ENCODE peak calls at places on chromosome 21, in six cellular contexts. R is GM12878, S is SK-N-SH, M is H1, Q is K562, F is HL-60. G is an unnamed sample.

GRCh38 chr21:43911015-43911934 is 46.3 kb downstream of the AGPAT3 start:
- DNase-seq in R (no peak), S (no peak), M (no peak), Q (no peak), F (no peak), G (peak)

GRCh38 chr21:15943009-15943666 is 213.4 kb downstream of the USP25 start:
- DNase-seq in R (no peak), S (no peak), M (no peak), Q (no peak), F (no peak), G (peak)

GRCh38 chr21:28473530-28474225 is 519.0 kb downstream of the LTN1 start:
- DNase-seq in R (no peak), S (no peak), M (no peak), Q (no peak), F (no peak), G (no peak)

GRCh38 chr21:44294391-44295162 is 5.3 kb upstream of the PFKL start:
- DNase-seq in R (no peak), S (no peak), M (no peak), Q (no peak), F (no peak), G (no peak)

GRCh38 chr21:20661745-20662470 is 336.3 kb upstream of the NCAM2 start:
- DNase-seq in R (no peak), S (no peak), M (no peak), Q (peak), F (no peak), G (no peak)

GRCh38 chr21:45235488-45235887 is 52.2 kb downstream of the POFUT2 start:
- DNase-seq in R (no peak), S (no peak), M (no peak), Q (peak), F (no peak), G (no peak)

GRCh38 chr21:46500224-46500861 is 41.7 kb downstream of the DIP2A start:
- DNase-seq in R (no peak), S (no peak), M (no peak), Q (peak), F (no peak), G (peak)

GRCh38 chr21:33966324-33966949 is 50.8 kb upstream of the ATP5PO start:
- DNase-seq in R (no peak), S (no peak), M (peak), Q (peak), F (peak), G (no peak)

GRCh38 chr21:14916676-14917141 is 148.1 kb downstream of the NRIP1 start:
- DNase-seq in R (no peak), S (no peak), M (no peak), Q (no peak), F (no peak), G (no peak)

GRCh38 chr21:43854773-43855633 is 10.0 kb upstream of the AGPAT3 start:
- DNase-seq in R (peak), S (no peak), M (no peak), Q (peak), F (peak), G (no peak)

GRCh38 chr21:45948576-45949141 is 32.9 kb upstream of the COL6A1 start:
- DNase-seq in R (no peak), S (no peak), M (no peak), Q (peak), F (no peak), G (no peak)

GRCh38 chr21:27423906-27424595 is 457.2 kb upstream of the ADAMTS5 start:
- DNase-seq in R (no peak), S (no peak), M (no peak), Q (no peak), F (no peak), G (no peak)

GRCh38 chr21:14901482-14901958 is 163.3 kb downstream of the NRIP1 start:
- DNase-seq in R (no peak), S (no peak), M (no peak), Q (no peak), F (no peak), G (no peak)

GRCh38 chr21:14573244-14573643 is 27.1 kb upstream of the SAMSN1 start:
- DNase-seq in R (no peak), S (no peak), M (no peak), Q (no peak), F (no peak), G (no peak)

GRCh38 chr21:29025328-29025713 is 853 bp downstream of the USP16 start:
- DNase-seq in R (no peak), S (no peak), M (no peak), Q (peak), F (no peak), G (no peak)

GRCh38 chr21:15993951-15994350 is 264.2 kb downstream of the USP25 start:
- DNase-seq in R (no peak), S (no peak), M (no peak), Q (no peak), F (no peak), G (no peak)

GRCh38 chr21:15293251-15293650 is 228.5 kb upstream of the NRIP1 start:
- DNase-seq in R (no peak), S (no peak), M (no peak), Q (peak), F (no peak), G (peak)

GRCh38 chr21:44527983-44528633 is 11.9 kb downstream of the KRTAP10-1 start:
- DNase-seq in R (no peak), S (no peak), M (no peak), Q (no peak), F (no peak), G (no peak)

GRCh38 chr21:33025471-33026298 is at the start of gene OLIG2:
- DNase-seq in R (no peak), S (peak), M (peak), Q (no peak), F (peak), G (no peak)

GRCh38 chr21:41247561-41247968 is 69.0 kb upstream of the FAM3B start:
- DNase-seq in R (no peak), S (no peak), M (peak), Q (peak), F (no peak), G (peak)

GRCh38 chr21:26194811-26195251 is 24.3 kb upstream of the APP start:
- DNase-seq in R (no peak), S (no peak), M (no peak), Q (no peak), F (no peak), G (no peak)
- TF ChIP-seq GABPA in R (no peak), S (no peak), M (no peak), Q (no peak), F (no peak), G (no peak)

DNA sequence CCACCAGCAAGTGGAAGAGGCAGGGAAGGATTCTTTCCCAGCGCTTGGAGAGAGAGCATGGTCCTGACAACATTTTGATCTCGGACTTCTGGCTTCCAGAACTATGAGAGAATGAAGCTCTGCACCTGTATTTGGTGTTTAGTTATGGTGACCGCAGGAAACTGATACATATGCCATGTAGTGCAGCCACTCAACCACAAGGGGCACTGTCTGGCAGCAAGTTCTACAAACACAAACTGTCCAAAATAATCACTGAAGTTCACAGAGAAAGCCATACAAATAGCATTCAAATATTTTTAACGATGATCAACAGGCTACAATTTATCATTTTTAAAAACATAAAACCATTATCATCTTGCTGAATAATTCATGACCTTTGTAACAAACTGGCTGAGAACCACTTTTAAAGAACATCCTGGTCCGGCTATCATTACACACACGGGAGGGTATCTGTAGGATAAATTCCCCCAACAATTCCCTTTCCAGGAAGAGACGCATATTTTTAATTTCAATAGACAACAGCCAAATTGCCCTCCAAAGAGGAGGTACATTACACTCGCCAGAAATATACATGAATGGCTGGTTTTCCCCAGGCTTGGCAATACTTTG is 9.3 kb upstream of the CBR3 start:
- DNase-seq in R (no peak), S (peak), M (peak), Q (peak), F (peak), G (peak)
- TF ChIP-seq GABPA in R (no peak), S (no peak), M (no peak), Q (no peak), F (no peak), G (no peak)

GRCh38 chr21:30962013-30962412 is 76.3 kb downstream of the KRTAP19-8 start:
- DNase-seq in R (no peak), S (no peak), M (no peak), Q (no peak), F (no peak), G (no peak)
- TF ChIP-seq GABPA in R (no peak), S (no peak), M (no peak), Q (no peak), F (no peak), G (no peak)

GRCh38 chr21:19508442-19508841 is 1104.9 kb upstream of the TMPRSS15 start:
- DNase-seq in R (no peak), S (no peak), M (no peak), Q (no peak), F (no peak), G (no peak)

GRCh38 chr21:19508844-19509243 is 1105.3 kb upstream of the TMPRSS15 start:
- DNase-seq in R (no peak), S (no peak), M (no peak), Q (no peak), F (no peak), G (no peak)

GRCh38 chr21:19510057-19510456 is 1106.5 kb upstream of the TMPRSS15 start:
- DNase-seq in R (no peak), S (no peak), M (no peak), Q (no peak), F (no peak), G (no peak)

GRCh38 chr21:19510653-19511052 is 1107.1 kb upstream of the TMPRSS15 start:
- DNase-seq in R (no peak), S (no peak), M (no peak), Q (no peak), F (no peak), G (no peak)

DNA sequence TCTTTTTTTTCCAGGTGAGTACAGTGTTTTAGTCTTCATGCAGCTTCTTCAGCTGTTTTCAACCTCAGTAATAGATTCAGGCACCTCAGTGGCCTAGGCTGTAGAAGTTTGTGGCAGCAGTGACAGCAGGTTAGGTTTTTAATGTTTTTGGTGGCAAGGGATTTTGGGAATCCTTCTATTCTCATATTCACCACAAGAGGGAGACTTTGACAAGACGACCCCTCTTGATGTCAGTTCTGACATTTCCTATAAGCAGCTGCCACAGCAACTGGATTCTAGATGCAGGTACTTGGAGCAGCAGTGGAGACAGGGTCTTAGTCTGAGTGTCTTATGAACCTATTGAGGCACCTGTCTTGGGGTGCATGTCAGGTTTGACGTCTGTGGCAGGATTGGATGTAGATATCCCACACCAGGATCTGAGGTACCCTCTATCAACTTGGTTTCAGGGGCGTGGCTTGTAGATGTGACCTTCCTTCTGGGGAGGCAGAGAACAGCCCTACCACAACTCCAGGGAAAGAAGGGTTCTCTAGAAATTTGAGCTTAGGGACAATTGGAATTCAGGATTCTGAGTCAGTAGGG is 1104.2 kb upstream of the TMPRSS15 start:
- DNase-seq in R (no peak), S (peak), M (no peak), Q (peak), F (no peak), G (no peak)
- TF ChIP-seq GABPA in R (no peak), S (no peak), M (no peak), Q (no peak), F (no peak), G (no peak)

DNA sequence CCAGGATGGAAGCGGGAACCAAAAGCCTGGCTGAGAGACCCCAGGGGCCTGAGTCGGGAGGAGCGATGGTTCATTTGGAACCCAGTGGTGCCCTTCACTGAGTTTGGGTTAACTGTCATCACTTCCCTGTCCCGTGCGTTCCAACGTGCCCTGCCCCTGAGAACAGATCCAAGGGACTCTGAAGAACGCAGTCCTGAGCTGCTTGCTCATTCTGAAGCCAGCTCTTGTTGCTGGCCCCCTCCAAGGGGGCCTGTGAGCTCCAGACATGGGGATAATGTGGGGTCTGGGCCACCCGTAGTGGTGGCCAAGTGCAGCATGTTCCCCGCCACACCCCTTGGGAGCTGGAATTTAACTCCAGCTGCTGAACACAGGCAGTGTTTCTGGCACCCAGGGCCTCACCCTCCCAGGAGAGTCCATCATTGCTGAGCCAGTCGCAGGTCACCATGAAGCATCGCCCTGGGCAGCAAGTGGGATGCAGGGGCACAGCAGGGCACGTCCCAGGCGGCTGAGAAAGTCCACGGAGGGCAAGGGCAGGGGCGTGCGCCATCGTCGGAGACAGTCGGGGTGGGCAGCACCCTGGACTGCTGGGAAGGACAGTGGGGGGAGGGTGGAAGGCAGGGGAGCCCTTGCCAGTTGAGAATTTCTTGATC is 69.3 kb upstream of the PDE9A start:
- DNase-seq in R (no peak), S (no peak), M (no peak), Q (no peak), F (no peak), G (no peak)
- TF ChIP-seq GABPA in R (no peak), S (no peak), M (no peak), Q (no peak), F (no peak), G (no peak)

GRCh38 chr21:26072891-26073615 is 97.5 kb downstream of the APP start:
- DNase-seq in R (no peak), S (no peak), M (no peak), Q (no peak), F (no peak), G (no peak)
- TF ChIP-seq GABPA in R (no peak), S (no peak), M (no peak), Q (no peak), F (no peak), G (no peak)

DNA sequence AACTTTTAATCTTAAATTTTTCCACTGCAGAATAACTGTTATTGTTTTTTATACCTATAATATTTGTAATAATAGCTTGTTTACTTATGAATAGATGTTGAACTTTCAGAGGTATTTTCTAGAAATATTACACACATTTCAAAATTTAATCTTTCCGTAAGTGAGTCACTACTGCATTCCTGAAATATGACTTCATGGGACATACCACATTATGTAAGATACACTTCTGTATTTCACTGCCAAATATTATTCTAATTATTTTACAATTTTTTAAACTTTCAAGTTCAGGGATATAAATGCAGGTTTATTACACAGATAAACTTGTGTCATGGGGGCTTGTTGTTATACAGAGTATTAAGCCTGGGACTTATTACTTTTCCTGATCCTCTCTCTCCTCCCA is 2220.5 kb downstream of the NCAM2 start:
- DNase-seq in R (no peak), S (no peak), M (no peak), Q (no peak), F (no peak), G (no peak)
- TF ChIP-seq GABPA in R (no peak), S (no peak), M (no peak), Q (no peak), F (no peak), G (no peak)

DNA sequence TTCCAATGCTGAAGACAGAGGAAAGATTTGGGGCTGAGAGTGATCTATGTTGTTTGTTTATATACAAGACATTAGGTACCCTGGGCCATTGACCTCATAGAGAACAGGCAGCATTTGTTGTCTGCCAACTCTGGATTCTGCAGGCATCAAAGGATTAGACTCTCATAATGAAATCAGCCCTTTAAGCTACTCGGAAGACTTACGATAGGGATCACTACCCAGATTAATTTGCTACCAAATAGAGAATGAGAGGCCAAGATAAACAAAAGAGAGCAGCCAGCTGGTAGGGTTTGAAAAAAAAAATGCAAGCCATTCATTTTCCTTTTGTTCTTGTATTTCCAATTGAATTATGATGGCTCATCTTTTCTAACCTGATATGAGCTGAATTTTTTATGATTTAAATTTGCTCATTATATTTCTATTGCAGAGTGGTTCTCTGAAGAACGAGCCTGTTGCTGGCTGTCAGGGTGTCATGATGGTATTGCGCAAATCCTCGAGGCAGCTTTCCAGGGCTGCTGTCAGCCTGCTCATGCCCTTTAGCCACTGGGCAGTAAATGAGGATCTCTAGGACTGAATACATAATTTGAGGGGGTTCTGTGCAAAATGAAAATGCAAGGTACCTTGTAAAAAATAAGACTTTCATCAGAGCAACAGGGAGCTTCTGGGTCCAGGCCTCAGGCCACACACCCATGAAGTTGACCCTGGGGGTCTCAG is 116.4 kb upstream of the KCNJ15 start:
- DNase-seq in R (no peak), S (peak), M (no peak), Q (no peak), F (no peak), G (no peak)
- TF ChIP-seq GABPA in R (no peak), S (no peak), M (no peak), Q (no peak), F (no peak), G (no peak)

GRCh38 chr21:30072496-30072895 is 94.1 kb downstream of the CLDN17 start:
- DNase-seq in R (no peak), S (no peak), M (no peak), Q (peak), F (peak), G (no peak)
- TF ChIP-seq GABPA in R (no peak), S (no peak), M (no peak), Q (no peak), F (no peak), G (no peak)

DNA sequence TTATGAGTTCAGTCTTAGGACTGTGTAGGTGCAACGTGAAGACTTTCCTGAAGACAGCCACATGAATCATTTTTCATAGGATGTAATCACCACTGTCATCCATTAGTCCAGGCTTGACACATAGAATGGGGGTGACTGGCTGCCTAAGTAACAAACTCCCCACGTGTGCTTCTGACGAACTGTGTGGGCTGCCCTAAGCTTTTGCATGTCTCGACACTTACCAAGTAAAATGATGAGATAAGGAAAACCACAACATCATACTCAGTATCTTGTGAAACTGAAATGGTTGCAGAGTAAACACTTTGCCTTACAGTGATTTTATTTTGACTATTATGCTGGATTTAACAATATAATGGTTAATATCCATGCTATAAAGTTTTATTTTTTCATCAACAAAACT is 19.5 kb downstream of the ERG start:
- DNase-seq in R (no peak), S (no peak), M (no peak), Q (no peak), F (peak), G (no peak)
- TF ChIP-seq GABPA in R (no peak), S (no peak), M (no peak), Q (no peak), F (no peak), G (no peak)